ENCODE peak calls at places on chromosomes 5 and 9, in six cellular contexts. One of them, this sample, is unnamed.
A peak's percentile ranks its signal among the peaks of the same experiment; 100 is the strongest.

GRCh38 chr5:142829821-142830220 is 59.6 kb downstream of the ARHGAP26 start:
- DNase-seq in astrocyte: peak; percentile 81
- DNase-seq in PC-9: no peak
- DNase-seq in endothelial cell of umbilical vein: peak; percentile 82
- DNase-seq in neural progenitor cell: no peak
- DNase-seq in OCI-LY7: no peak
- DNase-seq in this sample: peak; percentile 37

GRCh38 chr9:98837516-98837915 is 30.0 kb downstream of the GALNT12 start:
- DNase-seq in astrocyte: no peak
- DNase-seq in PC-9: no peak
- DNase-seq in endothelial cell of umbilical vein: no peak
- DNase-seq in neural progenitor cell: no peak
- DNase-seq in OCI-LY7: no peak
- DNase-seq in this sample: no peak

GRCh38 chr5:96821260-96821916 is 13.6 kb upstream of the ERAP1 start:
- DNase-seq in astrocyte: no peak
- DNase-seq in PC-9: no peak
- DNase-seq in endothelial cell of umbilical vein: peak; percentile 26
- DNase-seq in neural progenitor cell: no peak
- DNase-seq in OCI-LY7: no peak
- DNase-seq in this sample: peak; percentile 24

GRCh38 chr5:131242728-131243255 is 21.1 kb upstream of the CDC42SE2 start:
- DNase-seq in astrocyte: peak; percentile 89
- DNase-seq in PC-9: peak; percentile 81
- DNase-seq in endothelial cell of umbilical vein: peak; percentile 26
- DNase-seq in neural progenitor cell: no peak
- DNase-seq in OCI-LY7: no peak
- DNase-seq in this sample: peak; percentile 74

GRCh38 chr5:75071100-75071499 is 18.7 kb upstream of the GCNT4 start:
- DNase-seq in astrocyte: no peak
- DNase-seq in PC-9: no peak
- DNase-seq in endothelial cell of umbilical vein: no peak
- DNase-seq in neural progenitor cell: no peak
- DNase-seq in OCI-LY7: no peak
- DNase-seq in this sample: no peak

GRCh38 chr5:136132557-136133415 is at the start of gene SMAD5:
- DNase-seq in astrocyte: peak; percentile 86
- DNase-seq in PC-9: peak; percentile 77
- DNase-seq in endothelial cell of umbilical vein: peak; percentile 97
- DNase-seq in neural progenitor cell: peak; percentile 98
- DNase-seq in OCI-LY7: peak; percentile 93
- DNase-seq in this sample: peak; percentile 89

GRCh38 chr5:159095218-159095617 is 4.5 kb downstream of the EBF1 start:
- DNase-seq in astrocyte: no peak
- DNase-seq in PC-9: no peak
- DNase-seq in endothelial cell of umbilical vein: no peak
- DNase-seq in neural progenitor cell: peak; percentile 77
- DNase-seq in OCI-LY7: no peak
- DNase-seq in this sample: no peak

GRCh38 chr9:120610975-120611689 is 31.2 kb upstream of the CDK5RAP2 start:
- DNase-seq in astrocyte: no peak
- DNase-seq in PC-9: no peak
- DNase-seq in endothelial cell of umbilical vein: no peak
- DNase-seq in neural progenitor cell: no peak
- DNase-seq in OCI-LY7: no peak
- DNase-seq in this sample: peak; percentile 21

GRCh38 chr5:159489779-159490178 is 159.5 kb upstream of the IL12B start:
- DNase-seq in astrocyte: no peak
- DNase-seq in PC-9: no peak
- DNase-seq in endothelial cell of umbilical vein: no peak
- DNase-seq in neural progenitor cell: no peak
- DNase-seq in OCI-LY7: no peak
- DNase-seq in this sample: no peak

GRCh38 chr5:124707516-124707915 is 38.9 kb downstream of the ZNF608 start:
- DNase-seq in astrocyte: no peak
- DNase-seq in PC-9: no peak
- DNase-seq in endothelial cell of umbilical vein: no peak
- DNase-seq in neural progenitor cell: no peak
- DNase-seq in OCI-LY7: peak; percentile 66
- DNase-seq in this sample: no peak

GRCh38 chr9:138073808-138074207 is 196.2 kb downstream of the CACNA1B start:
- DNase-seq in astrocyte: no peak
- DNase-seq in PC-9: no peak
- DNase-seq in endothelial cell of umbilical vein: no peak
- DNase-seq in neural progenitor cell: no peak
- DNase-seq in OCI-LY7: no peak
- DNase-seq in this sample: no peak

GRCh38 chr5:72238712-72239445 is 81.2 kb downstream of the MRPS27 start:
- DNase-seq in astrocyte: no peak
- DNase-seq in PC-9: no peak
- DNase-seq in endothelial cell of umbilical vein: no peak
- DNase-seq in neural progenitor cell: peak; percentile 38
- DNase-seq in OCI-LY7: no peak
- DNase-seq in this sample: no peak

GRCh38 chr9:16202221-16202620 is 649.4 kb downstream of the CCDC171 start:
- DNase-seq in astrocyte: peak; percentile 50
- DNase-seq in PC-9: no peak
- DNase-seq in endothelial cell of umbilical vein: no peak
- DNase-seq in neural progenitor cell: no peak
- DNase-seq in OCI-LY7: no peak
- DNase-seq in this sample: no peak

GRCh38 chr9:90898229-90898628 is 96.6 kb downstream of the SYK start:
- DNase-seq in astrocyte: no peak
- DNase-seq in PC-9: no peak
- DNase-seq in endothelial cell of umbilical vein: no peak
- DNase-seq in neural progenitor cell: no peak
- DNase-seq in OCI-LY7: no peak
- DNase-seq in this sample: peak; percentile 6

GRCh38 chr9:549425-549997 is 292.0 kb upstream of the DMRT1 start:
- DNase-seq in astrocyte: no peak
- DNase-seq in PC-9: no peak
- DNase-seq in endothelial cell of umbilical vein: no peak
- DNase-seq in neural progenitor cell: no peak
- DNase-seq in OCI-LY7: no peak
- DNase-seq in this sample: no peak

GRCh38 chr5:95822038-95822407 is 503 bp downstream of the GLRX start:
- DNase-seq in astrocyte: peak; percentile 26
- DNase-seq in PC-9: peak; percentile 37
- DNase-seq in endothelial cell of umbilical vein: peak; percentile 71
- DNase-seq in neural progenitor cell: peak; percentile 77
- DNase-seq in OCI-LY7: peak; percentile 94
- DNase-seq in this sample: peak; percentile 26

GRCh38 chr5:95817430-95817829 is 5.1 kb downstream of the GLRX start:
- DNase-seq in astrocyte: peak; percentile 92
- DNase-seq in PC-9: peak; percentile 65
- DNase-seq in endothelial cell of umbilical vein: no peak
- DNase-seq in neural progenitor cell: peak; percentile 27
- DNase-seq in OCI-LY7: no peak
- DNase-seq in this sample: peak; percentile 92

GRCh38 chr5:147756566-147756965 is 26.0 kb downstream of the JAKMIP2 start:
- DNase-seq in astrocyte: no peak
- DNase-seq in PC-9: no peak
- DNase-seq in endothelial cell of umbilical vein: no peak
- DNase-seq in neural progenitor cell: no peak
- DNase-seq in OCI-LY7: no peak
- DNase-seq in this sample: no peak

GRCh38 chr5:1555011-1555807 is 31.4 kb upstream of the LPCAT1 start:
- DNase-seq in astrocyte: peak; percentile 62
- DNase-seq in PC-9: peak; percentile 100
- DNase-seq in endothelial cell of umbilical vein: no peak
- DNase-seq in neural progenitor cell: no peak
- DNase-seq in OCI-LY7: no peak
- DNase-seq in this sample: peak; percentile 99

GRCh38 chr5:32475338-32476097 is 31.0 kb upstream of the ZFR start:
- DNase-seq in astrocyte: no peak
- DNase-seq in PC-9: no peak
- DNase-seq in endothelial cell of umbilical vein: no peak
- DNase-seq in neural progenitor cell: peak; percentile 63
- DNase-seq in OCI-LY7: no peak
- DNase-seq in this sample: no peak

GRCh38 chr9:97801180-97801579 is 51.8 kb upstream of the FOXE1 start:
- DNase-seq in astrocyte: no peak
- DNase-seq in PC-9: no peak
- DNase-seq in endothelial cell of umbilical vein: no peak
- DNase-seq in neural progenitor cell: no peak
- DNase-seq in OCI-LY7: no peak
- DNase-seq in this sample: no peak

GRCh38 chr5:56191646-56192045 is 41.5 kb downstream of the ANKRD55 start:
- DNase-seq in astrocyte: no peak
- DNase-seq in PC-9: no peak
- DNase-seq in endothelial cell of umbilical vein: peak; percentile 55
- DNase-seq in neural progenitor cell: no peak
- DNase-seq in OCI-LY7: no peak
- DNase-seq in this sample: no peak

GRCh38 chr5:125409101-125409495 is 662.7 kb upstream of the ZNF608 start:
- DNase-seq in astrocyte: no peak
- DNase-seq in PC-9: peak; percentile 67
- DNase-seq in endothelial cell of umbilical vein: no peak
- DNase-seq in neural progenitor cell: peak; percentile 51
- DNase-seq in OCI-LY7: no peak
- DNase-seq in this sample: no peak

GRCh38 chr9:109448223-109448622 is 49.9 kb downstream of the PTPN3 start:
- DNase-seq in astrocyte: peak; percentile 56
- DNase-seq in PC-9: no peak
- DNase-seq in endothelial cell of umbilical vein: no peak
- DNase-seq in neural progenitor cell: no peak
- DNase-seq in OCI-LY7: no peak
- DNase-seq in this sample: no peak

GRCh38 chr5:79689541-79690466 is at the start of gene CMYA5:
- DNase-seq in astrocyte: no peak
- DNase-seq in PC-9: no peak
- DNase-seq in endothelial cell of umbilical vein: no peak
- DNase-seq in neural progenitor cell: peak; percentile 67
- DNase-seq in OCI-LY7: no peak
- DNase-seq in this sample: no peak

GRCh38 chr9:136474021-136474640 is 8.7 kb downstream of the SEC16A start:
- DNase-seq in astrocyte: no peak
- DNase-seq in PC-9: no peak
- DNase-seq in endothelial cell of umbilical vein: no peak
- DNase-seq in neural progenitor cell: no peak
- DNase-seq in OCI-LY7: no peak
- DNase-seq in this sample: no peak

GRCh38 chr9:136472640-136473353 is 10.0 kb downstream of the SEC16A start:
- DNase-seq in astrocyte: no peak
- DNase-seq in PC-9: no peak
- DNase-seq in endothelial cell of umbilical vein: no peak
- DNase-seq in neural progenitor cell: no peak
- DNase-seq in OCI-LY7: no peak
- DNase-seq in this sample: no peak

GRCh38 chr9:136474974-136475865 is 7.6 kb downstream of the SEC16A start:
- DNase-seq in astrocyte: no peak
- DNase-seq in PC-9: no peak
- DNase-seq in endothelial cell of umbilical vein: no peak
- DNase-seq in neural progenitor cell: no peak
- DNase-seq in OCI-LY7: no peak
- DNase-seq in this sample: no peak

GRCh38 chr9:136471802-136472487 is 10.9 kb downstream of the SEC16A start:
- DNase-seq in astrocyte: no peak
- DNase-seq in PC-9: no peak
- DNase-seq in endothelial cell of umbilical vein: no peak
- DNase-seq in neural progenitor cell: no peak
- DNase-seq in OCI-LY7: no peak
- DNase-seq in this sample: no peak

DNA sequence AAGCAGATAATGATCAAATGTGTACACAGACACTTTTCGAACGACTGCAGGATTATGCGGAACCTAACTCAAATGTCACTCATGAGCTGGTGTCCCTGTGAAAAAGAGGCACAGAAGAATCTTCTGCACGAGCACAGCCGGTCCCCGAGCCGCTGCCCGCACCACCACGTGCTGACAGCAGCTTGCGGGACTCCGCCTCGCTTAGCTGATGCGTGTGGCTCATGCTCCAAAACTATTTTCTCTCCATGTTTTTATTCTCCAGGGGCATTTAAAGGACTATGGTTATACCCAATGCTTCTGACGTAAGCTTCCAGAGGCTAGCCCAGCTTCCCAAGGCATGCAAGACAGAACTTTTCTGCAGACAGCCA is 9.5 kb downstream of the SEC16A start:
- DNase-seq in astrocyte: no peak
- DNase-seq in PC-9: no peak
- DNase-seq in endothelial cell of umbilical vein: no peak
- DNase-seq in neural progenitor cell: no peak
- DNase-seq in OCI-LY7: no peak
- DNase-seq in this sample: no peak
- H4K20me1 ChIP-seq in astrocyte: peaks cover 100% of the 10 kb centered on the region
- H4K20me1 ChIP-seq in PC-9: peaks cover 97% of the 10 kb centered on the region
- H4K20me1 ChIP-seq in endothelial cell of umbilical vein: no peaks in the 10 kb centered on the region
- H4K20me1 ChIP-seq in neural progenitor cell: peaks cover 64% of the 10 kb centered on the region
- H4K20me1 ChIP-seq in OCI-LY7: no peaks in the 10 kb centered on the region
- H4K20me1 ChIP-seq in this sample: no peaks in the 10 kb centered on the region

DNA sequence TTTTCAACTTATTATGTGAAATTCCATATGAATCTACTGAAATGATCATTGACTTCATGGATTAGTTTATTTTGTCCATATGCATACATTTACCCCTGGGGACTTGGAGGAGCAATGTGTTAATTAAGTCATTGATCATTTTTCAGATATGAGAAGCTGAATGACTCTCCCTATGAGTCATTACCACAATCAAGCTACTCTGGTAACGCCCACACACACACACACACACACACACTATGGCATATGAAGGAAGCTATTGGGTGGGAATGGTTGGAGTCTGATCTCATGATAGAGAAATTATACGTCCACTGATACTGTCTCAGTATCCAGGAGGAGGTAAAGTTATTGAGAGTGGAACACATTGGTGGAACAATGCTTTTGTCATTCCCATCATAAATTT is 528.9 kb downstream of the AGTPBP1 start:
- DNase-seq in astrocyte: peak; percentile 98
- DNase-seq in PC-9: no peak
- DNase-seq in endothelial cell of umbilical vein: peak; percentile 71
- DNase-seq in neural progenitor cell: no peak
- DNase-seq in OCI-LY7: no peak
- DNase-seq in this sample: no peak
- H3K4me2 ChIP-seq in astrocyte: peak overlapping the region; percentile 79
- H3K4me2 ChIP-seq in PC-9: no peak overlapping the region
- H3K4me2 ChIP-seq in endothelial cell of umbilical vein: peak overlapping the region; percentile 64
- H3K4me2 ChIP-seq in neural progenitor cell: no peak overlapping the region
- H3K4me2 ChIP-seq in OCI-LY7: no peak overlapping the region
- H3K4me2 ChIP-seq in this sample: no peak overlapping the region

DNA sequence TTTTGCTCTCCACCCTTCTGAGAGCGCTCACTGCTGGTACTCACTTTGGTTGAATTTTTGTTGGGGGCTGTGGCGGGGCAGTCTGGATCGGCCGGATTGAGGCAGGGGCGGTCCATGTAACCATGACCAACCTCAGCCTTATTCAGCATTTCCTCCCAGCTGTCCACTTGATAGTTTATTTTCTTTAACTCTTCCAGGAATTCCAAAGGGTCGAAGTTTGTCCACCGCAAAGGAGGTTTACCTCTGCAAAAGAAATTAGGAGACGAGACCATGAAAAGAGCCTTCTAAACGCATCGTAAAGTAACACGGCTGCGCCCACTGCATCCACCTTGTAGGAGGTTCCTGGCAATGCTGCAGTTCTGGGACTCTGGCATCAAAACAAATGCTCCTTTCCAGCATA is 36.4 kb downstream of the PTCH1 start:
- DNase-seq in astrocyte: no peak
- DNase-seq in PC-9: no peak
- DNase-seq in endothelial cell of umbilical vein: no peak
- DNase-seq in neural progenitor cell: no peak
- DNase-seq in OCI-LY7: no peak
- DNase-seq in this sample: no peak
- H3K36me3 ChIP-seq in astrocyte: peaks cover 7% of the 10 kb centered on the region
- H3K36me3 ChIP-seq in PC-9: peaks cover 10% of the 10 kb centered on the region
- H3K36me3 ChIP-seq in endothelial cell of umbilical vein: peaks cover 25% of the 10 kb centered on the region
- H3K36me3 ChIP-seq in neural progenitor cell: peaks cover 12% of the 10 kb centered on the region
- H3K36me3 ChIP-seq in OCI-LY7: peaks cover 92% of the 10 kb centered on the region
- H3K36me3 ChIP-seq in this sample: no peaks in the 10 kb centered on the region

GRCh38 chr5:139650031-139650688 is 2.0 kb downstream of the CXXC5 start:
- DNase-seq in astrocyte: no peak
- DNase-seq in PC-9: no peak
- DNase-seq in endothelial cell of umbilical vein: no peak
- DNase-seq in neural progenitor cell: peak; percentile 80
- DNase-seq in OCI-LY7: peak; percentile 69
- DNase-seq in this sample: no peak
- H4K20me1 ChIP-seq in astrocyte: peaks cover 49% of the 10 kb centered on the region
- H4K20me1 ChIP-seq in PC-9: peaks cover 37% of the 10 kb centered on the region
- H4K20me1 ChIP-seq in endothelial cell of umbilical vein: no peaks in the 10 kb centered on the region
- H4K20me1 ChIP-seq in neural progenitor cell: peaks cover 39% of the 10 kb centered on the region
- H4K20me1 ChIP-seq in OCI-LY7: peaks cover 19% of the 10 kb centered on the region
- H4K20me1 ChIP-seq in this sample: peaks cover 12% of the 10 kb centered on the region

This sample was measured in PC-3.